ENCODE peak calls at places on chromosomes 6 and 20, in four cellular contexts. One of them, this sample, is unnamed. For H3K9me3, the result is how much of the 10 kb centered on the place peaks cover.

GRCh38 chr6:36697481-36697903 is at the start of gene RAB44:
- DNase-seq in heart left ventricle: peak
- DNase-seq in right cardiac atrium: no peak
- DNase-seq in left lung: no peak
- DNase-seq in this sample: peak

GRCh38 chr20:11178946-11179654 is 505.3 kb upstream of the JAG1 start:
- DNase-seq in heart left ventricle: no peak
- DNase-seq in right cardiac atrium: no peak
- DNase-seq in left lung: no peak
- DNase-seq in this sample: no peak

GRCh38 chr6:9851541-9852380 is 563.1 kb downstream of the TFAP2A start:
- DNase-seq in heart left ventricle: no peak
- DNase-seq in right cardiac atrium: no peak
- DNase-seq in left lung: no peak
- DNase-seq in this sample: no peak

GRCh38 chr6:91442342-91442741 is 855.5 kb upstream of the MAP3K7 start:
- DNase-seq in heart left ventricle: no peak
- DNase-seq in right cardiac atrium: no peak
- DNase-seq in left lung: no peak
- DNase-seq in this sample: no peak

GRCh38 chr20:48892849-48893352 is 28.6 kb upstream of the ARFGEF2 start:
- DNase-seq in heart left ventricle: no peak
- DNase-seq in right cardiac atrium: no peak
- DNase-seq in left lung: no peak
- DNase-seq in this sample: no peak

GRCh38 chr20:25750765-25751696 is 54.4 kb upstream of the ZNF337 start:
- DNase-seq in heart left ventricle: peak
- DNase-seq in right cardiac atrium: peak
- DNase-seq in left lung: peak
- DNase-seq in this sample: peak

GRCh38 chr20:835220-836045 is 1.9 kb downstream of the FAM110A start:
- DNase-seq in heart left ventricle: peak
- DNase-seq in right cardiac atrium: peak
- DNase-seq in left lung: no peak
- DNase-seq in this sample: peak

GRCh38 chr6:110728501-110728900 is 86.8 kb downstream of the CDK19 start:
- DNase-seq in heart left ventricle: no peak
- DNase-seq in right cardiac atrium: no peak
- DNase-seq in left lung: no peak
- DNase-seq in this sample: no peak

GRCh38 chr6:30570263-30570662 is 979 bp upstream of the ABCF1 start:
- DNase-seq in heart left ventricle: no peak
- DNase-seq in right cardiac atrium: no peak
- DNase-seq in left lung: no peak
- DNase-seq in this sample: no peak

GRCh38 chr20:15923030-15923776 is 650.0 kb downstream of the KIF16B start:
- DNase-seq in heart left ventricle: no peak
- DNase-seq in right cardiac atrium: no peak
- DNase-seq in left lung: no peak
- DNase-seq in this sample: no peak

GRCh38 chr6:108156180-108156937 is 9.5 kb upstream of the NR2E1 start:
- DNase-seq in heart left ventricle: no peak
- DNase-seq in right cardiac atrium: no peak
- DNase-seq in left lung: no peak
- DNase-seq in this sample: no peak

GRCh38 chr20:64233725-64234124 is 21.8 kb upstream of the PCMTD2 start:
- DNase-seq in heart left ventricle: peak
- DNase-seq in right cardiac atrium: peak
- DNase-seq in left lung: no peak
- DNase-seq in this sample: peak

GRCh38 chr6:84457276-84457675 is 229.8 kb upstream of the CEP162 start:
- DNase-seq in heart left ventricle: no peak
- DNase-seq in right cardiac atrium: no peak
- DNase-seq in left lung: no peak
- DNase-seq in this sample: no peak

GRCh38 chr6:44278774-44279697 is 8.8 kb downstream of the TMEM151B start:
- DNase-seq in heart left ventricle: no peak
- DNase-seq in right cardiac atrium: no peak
- DNase-seq in left lung: no peak
- DNase-seq in this sample: no peak

GRCh38 chr6:1325471-1326309 is 13.8 kb downstream of the FOXQ1 start:
- DNase-seq in heart left ventricle: no peak
- DNase-seq in right cardiac atrium: no peak
- DNase-seq in left lung: peak
- DNase-seq in this sample: no peak

GRCh38 chr20:58450259-58450658 is 61.2 kb downstream of the VAPB start:
- DNase-seq in heart left ventricle: no peak
- DNase-seq in right cardiac atrium: no peak
- DNase-seq in left lung: no peak
- DNase-seq in this sample: no peak

GRCh38 chr6:31460361-31461025 is 37.5 kb upstream of the MICB start:
- DNase-seq in heart left ventricle: no peak
- DNase-seq in right cardiac atrium: no peak
- DNase-seq in left lung: no peak
- DNase-seq in this sample: no peak

GRCh38 chr6:16524380-16524707 is 236.9 kb downstream of the ATXN1 start:
- DNase-seq in heart left ventricle: no peak
- DNase-seq in right cardiac atrium: no peak
- DNase-seq in left lung: no peak
- DNase-seq in this sample: no peak

GRCh38 chr6:67467341-67467740 is 1167.7 kb upstream of the ADGRB3 start:
- DNase-seq in heart left ventricle: no peak
- DNase-seq in right cardiac atrium: no peak
- DNase-seq in left lung: no peak
- DNase-seq in this sample: no peak

GRCh38 chr6:98560418-98560817 is 274.0 kb upstream of the POU3F2 start:
- DNase-seq in heart left ventricle: no peak
- DNase-seq in right cardiac atrium: no peak
- DNase-seq in left lung: no peak
- DNase-seq in this sample: no peak

GRCh38 chr6:139250296-139251274 is 41.2 kb downstream of the TXLNB start:
- DNase-seq in heart left ventricle: peak
- DNase-seq in right cardiac atrium: peak
- DNase-seq in left lung: no peak
- DNase-seq in this sample: peak

GRCh38 chr6:53014034-53014433 is 18.9 kb upstream of the GSTA4 start:
- DNase-seq in heart left ventricle: no peak
- DNase-seq in right cardiac atrium: no peak
- DNase-seq in left lung: no peak
- DNase-seq in this sample: no peak

GRCh38 chr20:47784256-47784598 is 1.1 kb downstream of the SULF2 start:
- DNase-seq in heart left ventricle: no peak
- DNase-seq in right cardiac atrium: no peak
- DNase-seq in left lung: no peak
- DNase-seq in this sample: no peak
- H3K4me3 ChIP-seq in heart left ventricle: peak
- H3K4me3 ChIP-seq in right cardiac atrium: peak
- H3K4me3 ChIP-seq in left lung: peak
- H3K4me3 ChIP-seq in this sample: no peak

GRCh38 chr6:19382676-19383075 is 454.5 kb upstream of the ID4 start:
- DNase-seq in heart left ventricle: no peak
- DNase-seq in right cardiac atrium: no peak
- DNase-seq in left lung: no peak
- DNase-seq in this sample: no peak

GRCh38 chr6:19375613-19376012 is 461.6 kb upstream of the ID4 start:
- DNase-seq in heart left ventricle: no peak
- DNase-seq in right cardiac atrium: no peak
- DNase-seq in left lung: no peak
- DNase-seq in this sample: no peak

GRCh38 chr6:19380287-19380686 is 456.9 kb upstream of the ID4 start:
- DNase-seq in heart left ventricle: no peak
- DNase-seq in right cardiac atrium: no peak
- DNase-seq in left lung: no peak
- DNase-seq in this sample: no peak

GRCh38 chr6:19377722-19378121 is 459.4 kb upstream of the ID4 start:
- DNase-seq in heart left ventricle: no peak
- DNase-seq in right cardiac atrium: no peak
- DNase-seq in left lung: no peak
- DNase-seq in this sample: no peak
- H3K9me3 ChIP-seq in heart left ventricle: under half
- H3K9me3 ChIP-seq in right cardiac atrium: under half
- H3K9me3 ChIP-seq in left lung: under half
- H3K9me3 ChIP-seq in this sample: under half

DNA sequence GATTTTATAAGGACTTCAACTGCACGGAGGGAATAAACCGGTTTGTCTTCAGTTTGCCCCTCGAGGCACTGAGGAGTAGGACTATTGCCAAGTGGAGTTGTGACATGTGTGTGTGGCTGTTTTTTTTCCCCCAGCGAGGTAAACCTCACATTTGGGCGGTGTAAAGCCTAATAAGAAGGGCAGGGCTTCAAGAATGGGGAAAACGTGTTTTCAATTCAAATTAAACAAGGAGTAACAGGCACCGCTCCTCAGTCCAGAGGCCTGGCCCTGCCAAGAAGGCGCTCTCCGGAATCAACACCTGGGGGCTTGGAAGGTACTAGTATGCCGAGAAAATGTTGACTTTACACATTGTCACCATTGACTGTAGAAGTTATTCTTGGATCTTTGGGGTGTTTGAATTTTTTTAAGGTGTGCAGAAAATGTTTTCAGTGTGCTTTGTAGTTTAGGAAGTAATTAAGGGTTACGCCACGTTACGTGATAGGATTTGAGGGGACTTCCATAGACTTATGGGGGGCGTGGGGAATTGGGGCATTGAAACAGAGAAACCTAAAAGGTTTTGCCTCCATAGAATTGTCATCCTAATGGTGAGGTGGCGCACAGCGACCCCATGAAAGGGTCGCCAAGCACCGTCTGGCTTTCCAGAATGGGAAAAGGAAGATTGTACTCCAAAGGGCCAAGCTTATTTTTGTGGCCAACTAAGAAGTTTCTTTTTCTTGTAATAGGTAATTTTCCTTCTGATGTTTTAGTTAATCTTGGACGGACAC is 802 bp downstream of the ADGRG6 start:
- DNase-seq in heart left ventricle: peak
- DNase-seq in right cardiac atrium: no peak
- DNase-seq in left lung: no peak
- DNase-seq in this sample: no peak
- H3K4me3 ChIP-seq in heart left ventricle: peak
- H3K4me3 ChIP-seq in right cardiac atrium: peak
- H3K4me3 ChIP-seq in left lung: peak
- H3K4me3 ChIP-seq in this sample: peak

DNA sequence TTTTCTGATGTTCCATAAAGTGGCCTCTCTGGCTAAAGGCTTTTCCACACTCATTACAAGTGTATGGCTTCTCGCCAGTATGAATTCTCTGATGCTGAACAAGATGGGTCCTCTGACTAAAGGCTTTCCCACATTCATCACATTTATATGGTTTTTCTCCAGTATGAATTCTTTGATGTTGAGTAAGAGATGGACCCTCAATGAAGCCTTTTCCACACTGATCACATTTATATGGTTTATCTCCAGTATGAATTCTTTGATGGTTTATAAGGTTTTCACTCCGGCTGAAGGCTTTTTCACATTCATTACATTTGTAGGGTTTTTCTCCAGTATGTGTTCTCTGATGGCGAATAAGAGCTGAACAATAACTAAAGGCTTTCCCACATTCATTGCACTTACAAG is 20.4 kb downstream of the ZNF184 start:
- DNase-seq in heart left ventricle: no peak
- DNase-seq in right cardiac atrium: no peak
- DNase-seq in left lung: no peak
- DNase-seq in this sample: no peak
- H3K9me3 ChIP-seq in heart left ventricle: half or more
- H3K9me3 ChIP-seq in right cardiac atrium: under half
- H3K9me3 ChIP-seq in left lung: under half
- H3K9me3 ChIP-seq in this sample: half or more